ENCODE peak calls at places on chromosomes 3 and 15, in four cellular contexts. M, N, Q and O are unnamed samples.

GRCh38 chr3:197936819-197937384 is 13.1 kb upstream of the RPL35A start:
- DNase-seq in N (no peak), M (no peak), Q (no peak), O (no peak)

GRCh38 chr3:189282751-189283150 is 111.0 kb downstream of the TPRG1 start:
- DNase-seq in M (no peak), N (no peak), Q (no peak), O (peak)

GRCh38 chr3:33687406-33688010 is 30.5 kb downstream of the CLASP2 start:
- DNase-seq in Q (no peak), M (no peak), N (no peak), O (peak)

GRCh38 chr15:80289558-80290277 is 37.7 kb upstream of the CTXND1 start:
- DNase-seq in N (no peak), M (no peak), Q (no peak), O (no peak)

GRCh38 chr15:62138124-62138523 is 27.0 kb downstream of the C2CD4B start:
- DNase-seq in N (no peak), Q (no peak), M (peak), O (peak)

GRCh38 chr3:11391930-11392688 is 119.9 kb downstream of the ATG7 start:
- DNase-seq in N (no peak), M (no peak), Q (no peak), O (peak)

GRCh38 chr3:28081533-28081947 is 159.9 kb upstream of the CMC1 start:
- DNase-seq in Q (no peak), M (no peak), N (no peak), O (no peak)

GRCh38 chr3:53581671-53582070 is 87.3 kb downstream of the CACNA1D start:
- DNase-seq in N (no peak), M (no peak), Q (no peak), O (no peak)

GRCh38 chr3:149784064-149784704 is 8.2 kb downstream of the ANKUB1 start:
- DNase-seq in N (no peak), Q (no peak), M (peak), O (no peak)

GRCh38 chr15:85331666-85332261 is 48.6 kb upstream of the AKAP13 start:
- DNase-seq in M (peak), N (no peak), Q (no peak), O (no peak)

GRCh38 chr15:64029633-64030032 is 16.7 kb downstream of the DAPK2 start:
- DNase-seq in Q (no peak), M (no peak), N (no peak), O (no peak)
- TF ChIP-seq CTCF in Q (no peak), M (no peak), N (no peak), O (no peak)

GRCh38 chr3:15367059-15367458 is 34.7 kb upstream of the SH3BP5 start:
- DNase-seq in M (peak), N (no peak), Q (no peak), O (peak)
- H3K4me3 ChIP-seq in M (no peak), N (no peak), Q (no peak), O (no peak)

DNA sequence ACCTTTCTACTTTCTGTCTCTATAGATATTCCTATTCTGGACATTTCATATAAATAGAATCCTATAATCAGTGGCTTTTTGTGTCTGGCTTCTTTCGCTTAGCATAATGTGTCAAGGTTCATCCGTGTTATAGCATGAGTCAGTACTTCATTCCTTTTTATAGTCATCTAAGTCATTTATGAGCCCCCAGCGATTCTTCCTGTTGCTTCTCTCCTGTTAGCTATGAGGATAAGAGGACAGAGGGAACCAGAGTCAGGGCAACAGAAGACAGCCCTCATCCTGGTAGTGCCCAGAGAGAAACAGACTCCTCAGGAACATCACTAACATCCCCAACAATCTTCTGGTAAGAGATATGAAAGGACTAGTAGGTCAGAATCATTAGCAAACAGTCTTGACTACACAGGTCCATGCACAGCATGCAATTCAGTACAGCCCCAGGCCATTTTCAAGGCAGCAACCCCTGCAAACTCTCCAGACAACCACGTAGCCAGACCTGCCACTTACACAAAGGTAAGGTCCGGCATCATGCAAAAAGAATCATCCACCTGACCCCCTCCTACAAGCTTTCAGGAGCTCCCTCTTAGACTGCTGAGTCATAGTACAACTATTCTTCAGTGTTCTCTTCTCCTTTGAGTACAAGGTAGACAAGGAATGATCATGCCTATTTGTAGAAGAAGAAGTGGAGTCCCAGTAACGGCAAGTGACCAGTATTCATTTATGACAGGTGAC is 91.5 kb downstream of the MYLK start:
- DNase-seq in Q (no peak), N (no peak), M (peak), O (peak)
- TF ChIP-seq CTCF in Q (no peak), N (no peak), M (no peak), O (no peak)

DNA sequence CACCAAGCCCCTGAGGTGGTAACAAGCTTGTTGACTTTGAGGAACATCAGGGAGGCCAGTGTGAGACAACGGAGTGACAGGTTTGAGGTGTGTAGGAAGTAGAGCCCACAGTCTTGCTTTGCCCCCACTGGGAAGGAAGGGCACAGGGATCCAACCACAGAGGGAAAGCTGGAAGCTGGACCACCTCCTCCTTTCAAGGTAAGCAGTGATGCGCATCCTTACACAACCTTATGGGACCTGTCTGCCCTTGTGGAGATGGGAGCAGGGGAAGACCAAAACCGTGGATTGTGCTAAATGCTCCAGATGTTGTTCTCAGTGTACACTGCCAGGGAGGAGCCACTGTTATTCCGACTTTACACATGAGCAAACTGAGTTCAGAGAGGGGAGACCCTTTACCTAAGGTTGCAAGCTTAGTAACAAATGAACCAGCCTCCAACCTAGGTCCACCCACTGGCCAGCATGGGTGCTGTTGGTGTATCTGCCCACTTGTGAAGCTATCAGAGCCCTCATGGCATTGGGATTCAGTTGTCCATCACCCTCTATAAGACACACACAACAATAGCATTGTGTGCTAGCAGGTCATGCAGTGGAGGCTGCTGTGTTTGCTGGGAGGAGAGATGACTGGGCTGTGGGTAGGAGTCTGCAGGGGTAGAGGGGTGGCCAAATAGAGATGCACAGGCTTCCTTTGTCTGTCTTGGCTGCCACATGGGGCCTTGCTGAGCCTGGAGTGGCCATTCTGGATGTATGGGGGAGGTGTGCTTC is 600 bp upstream of the LSMEM2 start:
- DNase-seq in M (no peak), N (no peak), Q (no peak), O (no peak)
- H3K4me3 ChIP-seq in M (no peak), N (no peak), Q (no peak), O (no peak)

GRCh38 chr15:47194718-47195117 is 522.6 kb upstream of the SEMA6D start:
- DNase-seq in Q (no peak), M (peak), N (no peak), O (peak)

DNA sequence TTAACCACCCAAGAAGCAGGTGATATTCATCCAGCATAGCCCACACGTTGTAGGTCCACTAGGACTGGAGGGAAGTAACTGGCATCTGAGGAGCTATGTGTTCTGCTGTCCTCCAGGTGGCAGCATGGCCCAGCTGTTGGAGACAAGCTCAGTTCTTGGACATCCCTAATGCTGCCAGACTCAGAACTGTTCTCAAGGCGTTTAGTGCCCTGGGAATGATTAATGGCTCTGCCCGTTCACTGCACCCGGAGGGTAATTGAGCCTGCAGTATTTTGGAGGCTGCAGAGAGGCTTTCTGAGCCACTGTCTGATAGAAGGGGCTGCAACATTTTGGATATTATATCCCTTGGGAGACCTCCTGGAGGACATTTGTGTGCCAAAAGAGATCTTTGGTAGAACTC is 521.2 kb upstream of the SEMA6D start:
- DNase-seq in N (peak), M (peak), Q (peak), O (peak)
- TF ChIP-seq CTCF in N (peak), M (peak), Q (peak), O (peak)

GRCh38 chr3:150830094-150830681 is 67.2 kb upstream of the SIAH2 start:
- DNase-seq in N (no peak), M (peak), Q (no peak), O (peak)
- H3K4me3 ChIP-seq in N (no peak), M (no peak), Q (no peak), O (no peak)

GRCh38 chr15:23645379-23646164 is 2.1 kb downstream of the MAGEL2 start:
- DNase-seq in M (peak), N (no peak), Q (no peak), O (no peak)
- TF ChIP-seq CTCF in M (peak), N (no peak), Q (no peak), O (no peak)

GRCh38 chr3:66452247-66453040 is 48.4 kb downstream of the LRIG1 start:
- DNase-seq in Q (no peak), M (no peak), N (no peak), O (no peak)

GRCh38 chr3:66453525-66454463 is 47.0 kb downstream of the LRIG1 start:
- DNase-seq in M (no peak), N (no peak), Q (no peak), O (no peak)

GRCh38 chr3:66449411-66449931 is 51.4 kb downstream of the LRIG1 start:
- DNase-seq in N (no peak), Q (no peak), M (no peak), O (no peak)

GRCh38 chr3:66454464-66454859 is 46.4 kb downstream of the LRIG1 start:
- DNase-seq in Q (no peak), N (no peak), M (no peak), O (peak)

DNA sequence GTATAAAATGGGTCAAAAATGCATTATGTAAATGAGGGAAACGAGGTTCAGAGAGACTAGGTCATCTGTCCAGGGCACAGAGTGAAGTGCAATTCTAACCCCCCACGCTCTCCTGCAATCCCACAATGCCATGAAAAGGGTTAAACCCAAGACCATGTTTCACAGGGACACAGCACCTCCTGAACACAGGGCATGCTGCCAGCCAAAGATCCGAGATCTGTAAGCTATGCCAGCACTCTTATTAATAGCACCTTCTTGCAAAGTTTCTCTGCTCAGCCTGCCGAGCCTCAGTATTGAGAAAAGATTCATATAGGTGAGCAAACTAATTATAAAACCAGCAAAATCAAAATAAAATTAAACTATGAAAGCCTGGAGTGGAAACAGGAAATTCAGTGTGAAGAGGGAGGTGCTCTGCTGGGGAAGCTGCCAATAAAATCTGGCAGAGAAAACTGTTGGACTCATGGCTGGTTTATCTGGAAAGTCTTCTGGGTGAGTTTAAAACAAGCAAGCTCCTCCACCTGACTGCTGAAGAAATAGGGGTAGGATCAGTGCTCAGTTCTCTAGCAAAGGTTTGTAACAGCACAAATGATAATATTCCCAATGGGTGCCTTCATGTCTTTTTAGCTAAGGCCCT is 50.3 kb downstream of the LRIG1 start:
- DNase-seq in M (peak), Q (no peak), N (no peak), O (peak)
- H3K4me3 ChIP-seq in M (no peak), Q (peak), N (no peak), O (peak)

GRCh38 chr3:191502583-191502982 is 41.6 kb downstream of the PYDC2 start:
- DNase-seq in N (no peak), Q (no peak), M (peak), O (peak)
- TF ChIP-seq CTCF in N (no peak), Q (no peak), M (peak), O (peak)